ENCODE peak calls at places on chromosomes 7 and 10, in five cellular contexts. I is HCT116, S is GM12864, E is Panc1, L is PC-9. N is an unnamed sample.

GRCh38 chr7:15855726-15856125 is 169.2 kb upstream of the MEOX2 start:
- DNase-seq in I (no peak), S (no peak), E (no peak), L (no peak), N (no peak)

GRCh38 chr7:104341545-104341944 is 13.1 kb downstream of the LHFPL3 start:
- DNase-seq in I (no peak), S (no peak), E (no peak), L (no peak), N (no peak)

GRCh38 chr7:108890862-108891261 is 321.2 kb downstream of the DNAJB9 start:
- DNase-seq in I (no peak), S (no peak), E (no peak), L (no peak), N (no peak)

GRCh38 chr10:92692697-92693533 is 3.2 kb downstream of the HHEX start:
- DNase-seq in I (no peak), S (no peak), E (no peak), L (no peak), N (no peak)

GRCh38 chr10:5469353-5470061 is 29.9 kb downstream of the CALML5 start:
- DNase-seq in I (no peak), S (no peak), E (no peak), L (no peak), N (no peak)

GRCh38 chr10:27695088-27695487 is 50.5 kb downstream of the MKX start:
- DNase-seq in I (no peak), S (no peak), E (no peak), L (no peak), N (no peak)

GRCh38 chr10:101986277-101986971 is 69.5 kb downstream of the ARMH3 start:
- DNase-seq in I (no peak), S (no peak), E (no peak), L (no peak), N (no peak)

GRCh38 chr10:125161570-125162139 is 1.3 kb upstream of the CTBP2 start:
- DNase-seq in I (no peak), S (no peak), E (no peak), L (no peak), N (peak; percentile 61)

GRCh38 chr7:16780586-16780985 is 24.2 kb downstream of the AGR2 start:
- DNase-seq in I (no peak), S (no peak), E (no peak), L (no peak), N (no peak)

GRCh38 chr10:102003541-102003940 is 52.4 kb downstream of the ARMH3 start:
- DNase-seq in I (no peak), S (no peak), E (no peak), L (no peak), N (no peak)

GRCh38 chr7:90411510-90411909 is 8.2 kb downstream of the CLDN12 start:
- DNase-seq in I (peak; percentile 10), S (no peak), E (no peak), L (peak; percentile 84), N (peak; percentile 17)

GRCh38 chr10:70197235-70197952 is 27.1 kb upstream of the SAR1A start:
- DNase-seq in I (no peak), S (no peak), E (no peak), L (no peak), N (no peak)

GRCh38 chr7:42244828-42245227 is 7.8 kb upstream of the GLI3 start:
- DNase-seq in I (no peak), S (no peak), E (no peak), L (no peak), N (peak; percentile 71)

GRCh38 chr7:150716368-150716767 is at the start of gene GIMAP1:
- DNase-seq in I (no peak), S (peak; percentile 44), E (no peak), L (no peak), N (no peak)

GRCh38 chr7:90889210-90889609 is 293.1 kb downstream of the CDK14 start:
- DNase-seq in I (no peak), S (no peak), E (no peak), L (no peak), N (no peak)

GRCh38 chr10:74227697-74228424 is 76.8 kb downstream of the ADK start:
- DNase-seq in I (no peak), S (no peak), E (no peak), L (peak; percentile 39), N (peak; percentile 55)

GRCh38 chr7:70849580-70850235 is 282.2 kb upstream of the GALNT17 start:
- DNase-seq in I (no peak), S (no peak), E (no peak), L (no peak), N (no peak)
- H3K4me3 ChIP-seq in I (no peak overlapping the region), S (no peak overlapping the region), E (no peak overlapping the region), L (no peak overlapping the region), N (no peak overlapping the region)

DNA sequence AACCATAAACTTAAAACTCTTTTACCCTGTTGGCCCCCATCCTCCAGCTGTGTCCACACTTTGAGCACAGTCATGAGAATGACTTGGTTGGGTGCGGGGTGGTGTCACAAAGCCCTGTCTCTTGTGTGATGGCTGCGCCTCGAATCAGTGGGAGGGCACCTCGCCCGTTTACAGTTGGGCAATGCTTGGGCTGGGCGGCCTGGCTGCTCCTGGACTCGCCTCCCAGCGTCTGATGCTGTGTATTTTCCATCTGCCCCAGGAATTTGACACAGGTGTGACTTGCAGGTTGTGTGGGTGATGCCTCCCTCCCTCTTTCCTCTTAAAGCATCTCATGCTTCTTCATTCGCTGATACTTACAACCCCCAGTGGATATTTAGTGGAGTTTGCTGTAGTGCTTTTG is 33.7 kb downstream of the CHST12 start:
- DNase-seq in I (no peak), S (no peak), E (no peak), L (peak; percentile 69), N (no peak)
- TF ChIP-seq CTCF in I (no peak), S (no peak), E (no peak), L (no peak), N (no peak)

DNA sequence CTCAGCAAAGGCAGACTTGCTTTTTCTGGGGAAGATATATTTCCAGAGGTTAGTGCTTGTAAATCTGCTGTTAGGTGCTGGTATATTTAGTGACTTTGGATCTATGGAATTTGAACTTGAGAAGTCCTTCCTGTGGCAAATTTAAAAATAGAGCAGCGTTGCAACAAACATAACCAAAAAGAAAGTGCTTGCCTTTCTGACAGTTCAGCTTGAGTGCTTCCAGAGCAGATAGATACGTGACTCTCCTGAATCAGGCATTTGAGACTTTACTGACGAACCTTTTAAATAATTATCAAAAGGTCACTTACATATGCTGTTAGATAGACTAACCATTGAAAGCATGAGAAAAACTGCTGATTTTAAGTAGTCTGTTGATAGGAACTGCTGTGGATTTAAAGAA is 387.5 kb upstream of the LRRTM3 start:
- DNase-seq in I (no peak), S (no peak), E (no peak), L (no peak), N (no peak)
- H3K4me3 ChIP-seq in I (no peak overlapping the region), S (no peak overlapping the region), E (no peak overlapping the region), L (no peak overlapping the region), N (no peak overlapping the region)

DNA sequence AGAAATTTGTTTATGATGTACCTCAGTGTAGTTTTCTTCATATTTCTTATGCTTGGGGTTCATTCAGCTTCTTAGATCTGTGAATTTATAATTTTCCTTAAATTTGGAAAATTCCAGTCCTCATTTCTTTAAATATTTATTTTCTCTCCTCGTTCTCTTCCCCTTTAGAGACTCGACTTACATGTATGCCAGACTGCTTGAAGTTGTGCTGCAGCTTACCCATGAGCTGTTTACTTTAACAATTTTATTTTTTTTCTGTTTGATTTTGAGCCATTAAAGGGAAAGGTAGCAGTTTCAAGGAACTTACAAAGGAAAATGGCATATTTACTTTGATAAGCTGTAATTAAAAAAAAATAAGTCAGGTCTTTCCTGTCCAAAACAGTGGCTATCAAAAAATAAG is 123.0 kb upstream of the ZNF32 start:
- DNase-seq in I (no peak), S (no peak), E (no peak), L (no peak), N (no peak)
- TF ChIP-seq CTCF in I (no peak), S (no peak), E (no peak), L (no peak), N (no peak)

DNA sequence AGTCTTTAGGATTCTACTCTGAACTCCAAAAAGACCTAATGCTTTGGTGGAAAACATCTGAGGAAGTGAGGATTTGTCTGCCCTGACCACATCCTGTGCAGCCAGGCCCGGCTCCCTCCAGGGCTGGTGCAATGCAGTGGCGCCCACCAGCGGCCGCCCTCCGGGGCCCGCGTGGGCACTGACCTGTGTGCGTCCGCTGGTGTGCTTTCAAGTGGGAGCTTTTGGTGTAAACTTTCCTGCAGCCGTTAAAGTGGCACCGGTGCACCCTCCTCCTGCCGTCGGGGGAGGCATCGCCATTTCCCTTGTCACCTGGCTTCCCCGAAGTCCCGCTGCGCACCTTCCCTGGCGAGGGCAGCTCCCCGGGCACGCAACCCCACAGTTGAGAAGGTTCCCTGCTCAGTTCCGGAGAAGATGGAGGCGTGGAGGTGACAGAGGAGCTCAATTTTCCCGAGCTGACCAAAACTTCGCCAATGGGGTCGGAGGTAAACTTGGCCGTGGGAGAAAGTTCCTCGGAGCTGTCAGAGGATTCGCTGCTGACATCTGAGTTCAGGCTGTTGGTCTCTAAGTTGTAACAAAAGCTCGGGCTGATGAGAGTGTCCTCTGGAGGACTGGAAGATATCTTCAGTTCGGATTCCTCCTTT is 3.4 kb downstream of the KLF6 start:
- DNase-seq in I (no peak), S (no peak), E (no peak), L (no peak), N (peak; percentile 61)
- H3K4me3 ChIP-seq in I (no peak overlapping the region), S (peak overlapping the region; percentile 93), E (peak overlapping the region; percentile 98), L (peak overlapping the region; percentile 66), N (peak overlapping the region; percentile 83)

GRCh38 chr10:16423599-16423998 is 13.2 kb upstream of the PTER start:
- DNase-seq in I (no peak), S (no peak), E (no peak), L (no peak), N (no peak)
- TF ChIP-seq CTCF in I (peak; percentile 33), S (no peak), E (no peak), L (no peak), N (no peak)

N was measured in astrocyte of the spinal cord.